ENCODE peak calls at places on chromosomes 12 and 14, in five cellular contexts. S is upper lobe of right lung, X is astrocyte, Z is BJ, O is keratinocyte. N is an unnamed sample.

GRCh38 chr12:70177637-70178036 is 65.6 kb upstream of the CNOT2 start:
- DNase-seq in S (no peak), X (no peak), Z (no peak), O (no peak), N (no peak)

GRCh38 chr14:88825078-88825458 is 617 bp downstream of the TTC8 start:
- DNase-seq in S (no peak), X (peak; percentile 25), Z (no peak), O (no peak), N (no peak)

GRCh38 chr12:5083955-5084849 is 40.5 kb downstream of the KCNA5 start:
- DNase-seq in S (no peak), X (peak; percentile 81), Z (peak; percentile 10), O (peak; percentile 15), N (peak; percentile 4)

GRCh38 chr14:53924754-53925153 is 31.9 kb downstream of the BMP4 start:
- DNase-seq in S (no peak), X (peak; percentile 96), Z (peak; percentile 88), O (peak; percentile 56), N (peak; percentile 93)

GRCh38 chr12:132766380-132767085 is 4.9 kb upstream of the ANKLE2 start:
- DNase-seq in S (no peak), X (peak; percentile 26), Z (no peak), O (no peak), N (no peak)

GRCh38 chr12:55978393-55978792 is 4.5 kb downstream of the RAB5B start:
- DNase-seq in S (no peak), X (no peak), Z (no peak), O (no peak), N (no peak)

GRCh38 chr12:68910128-68910527 is 22.8 kb downstream of the CPM start:
- DNase-seq in S (no peak), X (peak; percentile 20), Z (no peak), O (no peak), N (no peak)

GRCh38 chr12:71556881-71557280 is 106.8 kb downstream of the ZFC3H1 start:
- DNase-seq in S (no peak), X (peak; percentile 91), Z (peak; percentile 77), O (peak; percentile 53), N (peak; percentile 70)

GRCh38 chr12:70151993-70152392 is 91.2 kb upstream of the CNOT2 start:
- DNase-seq in S (no peak), X (no peak), Z (no peak), O (no peak), N (no peak)

GRCh38 chr12:106195638-106196037 is 52.2 kb downstream of the CKAP4 start:
- DNase-seq in S (no peak), X (peak; percentile 66), Z (peak; percentile 90), O (no peak), N (peak; percentile 53)

GRCh38 chr14:95255013-95255412 is 64.7 kb downstream of the CLMN start:
- DNase-seq in S (no peak), X (no peak), Z (no peak), O (no peak), N (no peak)

GRCh38 chr14:104460920-104461651 is 118.5 kb upstream of the C14orf180 start:
- DNase-seq in S (no peak), X (no peak), Z (no peak), O (no peak), N (no peak)

GRCh38 chr12:109735051-109735521 is 21.5 kb downstream of the FAM222A start:
- DNase-seq in S (peak; percentile 53), X (no peak), Z (no peak), O (no peak), N (no peak)

GRCh38 chr12:127041985-127042625 is 1224.9 kb upstream of the TMEM132C start:
- DNase-seq in S (no peak), X (no peak), Z (no peak), O (no peak), N (no peak)

GRCh38 chr14:37594916-37595808 is at the start of the genes FOXA1 and TTC6:
- DNase-seq in S (peak; percentile 88), X (no peak), Z (no peak), O (no peak), N (no peak)

GRCh38 chr14:90547968-90548367 is 151.1 kb downstream of the CALM1 start:
- DNase-seq in S (no peak), X (no peak), Z (no peak), O (no peak), N (no peak)

GRCh38 chr14:33393155-33393894 is 454.6 kb downstream of the NPAS3 start:
- DNase-seq in S (no peak), X (no peak), Z (no peak), O (no peak), N (no peak)

GRCh38 chr12:94553130-94553519 is 93.5 kb upstream of the CEP83 start:
- DNase-seq in S (no peak), X (peak; percentile 78), Z (peak; percentile 13), O (peak; percentile 42), N (peak; percentile 55)

GRCh38 chr14:49895480-49895879 is 2.6 kb downstream of the ARF6 start:
- DNase-seq in S (no peak), X (no peak), Z (no peak), O (no peak), N (no peak)

GRCh38 chr12:6863033-6863432 is 4.3 kb upstream of the TPI1 start:
- DNase-seq in S (no peak), X (no peak), Z (no peak), O (no peak), N (no peak)

GRCh38 chr12:78880078-78880477 is 15.5 kb downstream of the SYT1 start:
- DNase-seq in S (no peak), X (peak; percentile 65), Z (no peak), O (no peak), N (no peak)

GRCh38 chr14:26595922-26596721 is 1.7 kb downstream of the NOVA1 start:
- DNase-seq in S (no peak), X (no peak), Z (no peak), O (no peak), N (no peak)

GRCh38 chr12:67482751-67483661 is 165.5 kb upstream of the DYRK2 start:
- DNase-seq in S (no peak), X (peak; percentile 55), Z (peak; percentile 39), O (no peak), N (peak; percentile 2)

GRCh38 chr12:12723681-12724420 is 6.7 kb downstream of the CDKN1B start:
- DNase-seq in S (peak; percentile 76), X (no peak), Z (no peak), O (no peak), N (no peak)

GRCh38 chr12:122137229-122137628 is 36.8 kb downstream of the IL31 start:
- DNase-seq in S (no peak), X (no peak), Z (no peak), O (no peak), N (no peak)
- TF ChIP-seq CTCF in S (no peak), X (no peak), Z (peak; percentile 11), O (no peak), N (no peak)

GRCh38 chr12:22353615-22354325 is 19.3 kb upstream of the ST8SIA1 start:
- DNase-seq in S (no peak), X (no peak), Z (no peak), O (no peak), N (no peak)
- H3K4me3 ChIP-seq in S (no peak overlapping the region), X (no peak overlapping the region), Z (no peak overlapping the region), O (no peak overlapping the region), N (no peak overlapping the region)

GRCh38 chr12:54216580-54217308 is 28.0 kb upstream of the SMUG1 start:
- DNase-seq in S (peak; percentile 82), X (peak; percentile 51), Z (no peak), O (no peak), N (no peak)

GRCh38 chr12:54217774-54218221 is 29.0 kb upstream of the SMUG1 start:
- DNase-seq in S (peak; percentile 65), X (no peak), Z (no peak), O (no peak), N (no peak)

GRCh38 chr12:54215990-54216579 is 27.3 kb upstream of the SMUG1 start:
- DNase-seq in S (peak; percentile 67), X (no peak), Z (no peak), O (no peak), N (no peak)

GRCh38 chr12:54214553-54215374 is 26.0 kb upstream of the SMUG1 start:
- DNase-seq in S (peak; percentile 92), X (peak; percentile 59), Z (peak; percentile 29), O (no peak), N (no peak)

DNA sequence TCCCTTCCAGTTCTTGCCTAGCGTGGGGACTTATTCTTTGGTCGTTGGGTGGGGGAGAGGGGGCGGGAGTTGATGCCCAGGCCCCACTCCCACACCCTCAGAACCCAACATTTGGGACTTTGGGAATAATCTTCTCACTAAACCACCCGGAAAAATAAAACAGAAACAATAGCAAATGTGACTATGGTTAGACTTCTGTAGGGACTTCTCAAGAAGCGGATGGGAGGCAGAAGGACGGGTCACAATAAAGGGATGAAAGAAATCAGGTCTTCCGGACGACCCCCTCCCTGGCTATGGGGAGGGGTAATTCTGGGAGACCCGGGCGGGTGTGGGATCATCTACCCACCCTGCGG is 28.5 kb upstream of the SMUG1 start:
- DNase-seq in S (no peak), X (no peak), Z (no peak), O (no peak), N (no peak)
- TF ChIP-seq CTCF in S (peak; percentile 44), X (no peak), Z (no peak), O (no peak), N (no peak)

GRCh38 chr12:130856088-130856487 is 15.8 kb upstream of the RAN start:
- DNase-seq in S (no peak), X (no peak), Z (no peak), O (no peak), N (no peak)

GRCh38 chr12:130862161-130862560 is 9.7 kb upstream of the RAN start:
- DNase-seq in S (no peak), X (no peak), Z (no peak), O (no peak), N (no peak)

GRCh38 chr12:130858084-130858483 is 13.8 kb upstream of the RAN start:
- DNase-seq in S (no peak), X (no peak), Z (no peak), O (no peak), N (no peak)

GRCh38 chr12:130860311-130860710 is 11.6 kb upstream of the RAN start:
- DNase-seq in S (no peak), X (no peak), Z (no peak), O (no peak), N (no peak)

GRCh38 chr12:130859128-130859527 is 12.7 kb upstream of the RAN start:
- DNase-seq in S (no peak), X (no peak), Z (no peak), O (no peak), N (no peak)
- H3K4me3 ChIP-seq in S (no peak overlapping the region), X (no peak overlapping the region), Z (no peak overlapping the region), O (no peak overlapping the region), N (no peak overlapping the region)

DNA sequence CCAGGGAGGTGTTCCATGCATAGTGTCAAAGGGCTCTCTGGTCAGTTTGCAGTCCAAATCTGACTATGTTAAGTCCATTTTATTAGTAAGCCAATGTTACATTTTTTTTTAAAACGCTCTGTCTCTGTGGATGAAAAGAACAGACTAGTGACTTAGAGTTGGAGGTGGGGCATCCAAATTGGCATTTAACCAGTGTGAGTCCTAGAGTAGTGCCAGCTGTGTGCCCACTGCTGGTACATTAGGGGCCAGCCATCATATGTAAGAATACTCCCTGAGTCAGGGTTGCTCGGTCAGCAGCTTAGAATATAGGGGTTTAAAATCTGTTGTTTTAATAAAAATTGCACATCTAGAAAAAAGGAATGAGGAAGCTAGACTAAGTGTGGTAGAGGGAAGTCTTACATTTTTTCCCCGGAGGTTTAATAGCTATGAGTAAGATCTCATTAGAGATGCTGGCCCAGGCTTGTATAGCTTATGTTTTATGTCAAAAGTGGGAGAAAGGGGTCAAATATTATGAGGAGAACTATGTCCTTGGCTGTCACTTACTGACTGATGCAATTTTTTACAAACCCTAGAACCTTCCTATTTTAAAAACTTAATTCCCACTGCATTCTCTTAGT is 86.9 kb downstream of the TESC start:
- DNase-seq in S (no peak), X (peak; percentile 39), Z (peak; percentile 70), O (no peak), N (no peak)
- TF ChIP-seq CTCF in S (no peak), X (no peak), Z (no peak), O (no peak), N (no peak)